ENCODE peak calls at places on chromosomes 1 and 21, in five cellular contexts. B is body of pancreas, T is fibroblast of mammary gland, N is ovary, L is dorsolateral prefrontal cortex. U is an unnamed sample.

GRCh38 chr1:1083181-1084027 is 9.3 kb upstream of the RNF223 start:
- DNase-seq in B (no peak), L (peak), T (no peak), N (no peak), U (no peak)

GRCh38 chr21:42242611-42243010 is 23.7 kb downstream of the ABCG1 start:
- DNase-seq in T (no peak), L (no peak), B (no peak), N (no peak), U (no peak)

GRCh38 chr1:205750683-205751651 is 985 bp upstream of the NUCKS1 start:
- DNase-seq in N (no peak), B (no peak), L (no peak), T (peak), U (no peak)

GRCh38 chr1:11456970-11457369 is 22.0 kb upstream of the DISP3 start:
- DNase-seq in B (no peak), T (no peak), L (no peak), N (no peak), U (no peak)

GRCh38 chr1:44664730-44665370 is 9.4 kb downstream of the TMEM53 start:
- DNase-seq in T (no peak), L (no peak), B (no peak), N (no peak), U (no peak)

GRCh38 chr1:156508205-156508954 is 7.8 kb upstream of the MEF2D start:
- DNase-seq in L (no peak), B (peak), N (peak), T (peak), U (no peak)

GRCh38 chr1:214540324-214540723 is 11.1 kb downstream of the PTPN14 start:
- DNase-seq in B (no peak), N (no peak), T (no peak), L (no peak), U (no peak)

GRCh38 chr1:4422496-4423289 is 231.7 kb upstream of the AJAP1 start:
- DNase-seq in L (no peak), N (no peak), B (no peak), T (no peak), U (no peak)

GRCh38 chr1:36752891-36753361 is 270.2 kb upstream of the CSF3R start:
- DNase-seq in T (no peak), N (no peak), B (no peak), L (no peak), U (no peak)

GRCh38 chr1:7014640-7014930 is 229.3 kb downstream of the CAMTA1 start:
- DNase-seq in T (no peak), B (no peak), N (no peak), L (no peak), U (no peak)

GRCh38 chr1:30881266-30882181 is 27.0 kb downstream of the SDC3 start:
- DNase-seq in L (no peak), T (no peak), N (no peak), B (no peak), U (no peak)

GRCh38 chr21:42636535-42636914 is 16.9 kb upstream of the PDE9A start:
- DNase-seq in L (no peak), B (no peak), N (no peak), T (peak), U (peak)

GRCh38 chr1:100443739-100444571 is 91.6 kb downstream of the CDC14A start:
- DNase-seq in L (no peak), N (no peak), T (peak), B (no peak), U (no peak)

GRCh38 chr1:206590025-206590834 is 22.0 kb downstream of the EIF2D start:
- DNase-seq in N (no peak), L (no peak), T (peak), B (no peak), U (peak)

GRCh38 chr21:42330380-42331336 is 15.4 kb upstream of the TFF3 start:
- DNase-seq in B (no peak), N (no peak), L (no peak), T (no peak), U (no peak)

GRCh38 chr1:39615086-39615662 is 24.3 kb downstream of the HEYL start:
- DNase-seq in B (no peak), N (no peak), L (no peak), T (no peak), U (no peak)

GRCh38 chr21:33202464-33203363 is 27.0 kb upstream of the IFNAR2 start:
- DNase-seq in B (no peak), T (no peak), N (no peak), L (no peak), U (no peak)

GRCh38 chr1:93541045-93541444 is 93.1 kb downstream of the FNBP1L start:
- DNase-seq in T (no peak), L (no peak), N (no peak), B (no peak), U (no peak)

GRCh38 chr1:169186106-169186505 is 79.6 kb downstream of the ATP1B1 start:
- DNase-seq in T (no peak), B (no peak), N (no peak), L (no peak), U (no peak)

GRCh38 chr1:47853059-47853458 is 144.1 kb downstream of the TRABD2B start:
- DNase-seq in T (no peak), N (no peak), B (no peak), L (no peak), U (no peak)

GRCh38 chr1:14742181-14742980 is 143.9 kb downstream of the KAZN start:
- DNase-seq in N (no peak), L (no peak), T (peak), B (no peak), U (peak)

GRCh38 chr1:7771673-7772299 is 690 bp downstream of the VAMP3 start:
- DNase-seq in T (peak), L (no peak), B (no peak), N (no peak), U (no peak)

GRCh38 chr1:50667272-50667671 is 244.0 kb upstream of the DMRTA2 start:
- DNase-seq in B (peak), N (no peak), L (no peak), T (no peak), U (no peak)

GRCh38 chr1:227897704-227898438 is 49.9 kb downstream of the WNT9A start:
- DNase-seq in L (peak), N (peak), B (peak), T (no peak), U (no peak)

GRCh38 chr1:85342177-85342576 is 65.7 kb upstream of the BCL10 start:
- DNase-seq in B (no peak), N (no peak), T (peak), L (no peak), U (no peak)

GRCh38 chr1:117970251-117970650 is 40.7 kb downstream of the WDR3 start:
- DNase-seq in T (no peak), B (no peak), L (no peak), N (no peak), U (no peak)

GRCh38 chr1:15988856-15989736 is 13.2 kb upstream of the ZBTB17 start:
- DNase-seq in L (no peak), N (no peak), T (no peak), B (no peak), U (no peak)

GRCh38 chr1:109399326-109399957 is 1.7 kb upstream of the SORT1 start:
- DNase-seq in T (peak), N (no peak), B (no peak), L (no peak), U (peak)
- H3K4me3 ChIP-seq in T (no peak), N (no peak), B (no peak), L (peak), U (no peak)

GRCh38 chr1:234324668-234325225 is 48.5 kb upstream of the COA6 start:
- DNase-seq in B (no peak), L (no peak), N (no peak), T (no peak), U (no peak)

GRCh38 chr1:234326493-234327366 is 46.5 kb upstream of the COA6 start:
- DNase-seq in B (peak), T (peak), L (no peak), N (no peak), U (peak)

GRCh38 chr1:234327577-234328164 is 45.6 kb upstream of the COA6 start:
- DNase-seq in T (no peak), B (no peak), N (no peak), L (no peak), U (no peak)

GRCh38 chr1:234322979-234323378 is 50.3 kb upstream of the COA6 start:
- DNase-seq in L (no peak), B (peak), N (no peak), T (peak), U (no peak)

GRCh38 chr1:234325878-234326492 is 47.3 kb upstream of the COA6 start:
- DNase-seq in L (no peak), B (no peak), N (no peak), T (no peak), U (no peak)
- H3K4me3 ChIP-seq in L (peak), B (no peak), N (no peak), T (peak), U (no peak)

DNA sequence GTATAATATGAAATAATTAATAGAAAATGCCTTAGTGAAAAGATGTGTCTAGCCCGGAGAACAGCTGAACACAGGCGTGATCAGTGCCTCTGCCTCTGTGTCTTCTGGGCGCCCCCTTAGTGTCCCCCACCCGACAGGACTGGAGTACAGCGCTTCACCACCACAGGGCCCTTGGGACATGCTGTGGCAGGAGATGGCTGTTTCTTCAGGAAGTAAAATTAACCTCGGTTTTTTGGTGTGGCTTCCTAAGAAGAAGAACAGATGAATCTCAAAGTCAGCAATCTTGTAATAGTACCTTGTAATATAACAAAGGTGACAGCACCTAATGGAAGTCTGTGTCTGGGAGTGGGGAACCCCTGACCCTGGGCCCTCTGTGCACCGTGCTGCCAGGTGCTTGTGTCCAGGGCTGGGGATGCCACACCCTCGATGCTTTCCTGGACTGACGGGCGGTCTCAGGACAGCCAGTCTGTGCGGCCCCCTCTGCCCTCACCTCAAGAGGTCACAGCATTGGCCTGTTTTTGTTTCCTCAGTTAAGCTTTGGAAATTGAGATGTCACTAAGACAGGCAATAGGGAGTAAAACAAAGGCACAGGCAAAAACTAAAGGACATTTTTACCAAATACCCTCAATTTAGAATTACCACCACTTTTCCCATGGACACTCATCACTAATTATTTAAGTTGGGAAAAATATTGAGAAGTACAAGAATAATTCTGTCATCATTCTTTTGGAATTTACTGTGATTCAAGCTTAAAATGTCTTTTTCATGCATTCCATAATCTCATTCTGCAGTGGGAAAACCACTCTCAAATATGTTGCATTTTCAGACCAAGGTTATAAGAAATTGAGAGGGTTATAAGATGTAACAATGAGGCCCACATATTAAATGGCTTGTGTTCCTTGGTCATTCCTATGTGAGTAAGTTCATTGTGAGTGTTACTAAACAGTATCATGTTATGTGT is 79.3 kb downstream of the ADARB1 start:
- DNase-seq in T (no peak), L (no peak), B (no peak), N (no peak), U (no peak)
- H3K4me3 ChIP-seq in T (no peak), L (no peak), B (no peak), N (no peak), U (no peak)

GRCh38 chr1:165375623-165376022 is 19.1 kb upstream of the LMX1A start:
- DNase-seq in T (no peak), L (no peak), B (no peak), N (no peak), U (no peak)
- H3K4me3 ChIP-seq in T (no peak), L (peak), B (no peak), N (peak), U (peak)

GRCh38 chr1:116414364-116414763 is 41.3 kb downstream of the ATP1A1 start:
- DNase-seq in B (no peak), L (no peak), T (no peak), N (no peak), U (no peak)

GRCh38 chr1:116416854-116417513 is 43.9 kb downstream of the ATP1A1 start:
- DNase-seq in L (no peak), N (no peak), B (no peak), T (no peak), U (no peak)

GRCh38 chr1:116415200-116415698 is 42.2 kb downstream of the ATP1A1 start:
- DNase-seq in N (no peak), T (no peak), L (no peak), B (no peak), U (no peak)

GRCh38 chr1:116417678-116418077 is 44.6 kb downstream of the ATP1A1 start:
- DNase-seq in T (no peak), N (no peak), L (no peak), B (no peak), U (no peak)

GRCh38 chr1:116415699-116416533 is 42.9 kb downstream of the ATP1A1 start:
- DNase-seq in T (peak), L (no peak), N (peak), B (peak), U (no peak)
- H3K4me3 ChIP-seq in T (no peak), L (no peak), N (no peak), B (no peak), U (no peak)

DNA sequence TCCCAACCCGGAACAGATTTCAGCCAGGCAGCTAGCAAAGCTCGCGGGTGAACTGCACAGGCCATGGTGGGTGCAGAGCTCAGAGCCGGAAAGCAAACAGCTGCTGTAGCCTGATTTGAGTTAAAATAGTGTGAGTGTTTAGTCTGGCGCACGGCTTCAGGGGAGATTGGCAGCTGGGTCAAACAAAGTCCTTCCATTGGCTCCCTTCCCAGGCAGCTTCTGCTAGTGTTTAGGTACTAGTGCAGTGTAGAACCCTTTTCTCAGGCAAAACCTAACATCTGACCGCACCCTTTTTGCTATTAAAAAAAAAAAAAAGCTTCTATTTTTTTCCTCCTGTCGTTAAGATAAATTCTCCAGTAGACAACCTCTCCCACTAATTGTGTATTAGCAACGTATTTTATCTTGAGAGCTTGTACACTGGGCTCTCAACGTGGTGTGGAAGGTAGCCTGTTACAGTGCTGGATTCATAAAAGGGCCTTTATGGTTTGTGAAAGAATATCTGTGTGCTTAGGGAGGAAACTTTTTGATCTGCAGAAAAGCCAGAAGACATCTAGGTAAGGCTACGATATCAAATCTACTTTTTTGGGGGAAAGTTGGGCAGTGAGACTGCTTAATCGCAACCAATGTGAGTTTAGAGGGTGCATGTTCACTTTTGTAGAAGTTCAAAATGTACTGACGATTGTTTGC is 689.5 kb downstream of the USP25 start:
- DNase-seq in N (peak), B (peak), L (peak), T (peak), U (peak)
- H3K4me3 ChIP-seq in N (peak), B (no peak), L (peak), T (peak), U (peak)

U was measured in mammary epithelial cell.